ENCODE peak calls at places on chromosomes 4 and X, in seven cellular contexts. N is WERI-Rb-1, S is heart right ventricle, Z is lower leg skin, I is ovary, C is fibroblast of mammary gland, J is mucosa of descending colon. K is an unnamed sample.

GRCh38 chr4:128782875-128783614 is 26.5 kb upstream of the JADE1 start:
- DNase-seq in N (no peak), S (no peak), Z (no peak), I (no peak), C (peak; percentile 82), J (no peak), K (no peak)

GRCh38 chr4:9847971-9848764 is 66.7 kb downstream of the DRD5 start:
- DNase-seq in N (no peak), S (no peak), Z (no peak), I (no peak), C (no peak), J (no peak), K (no peak)

GRCh38 chr4:105709081-105709450 is 482 bp downstream of the GSTCD start:
- DNase-seq in N (peak; percentile 57), S (peak; percentile 8), Z (no peak), I (no peak), C (peak; percentile 15), J (no peak), K (peak; percentile 6)

GRCh38 chrX:134240209-134240608 is 3.2 kb downstream of the CCDC160 start:
- DNase-seq in N (no peak), S (no peak), Z (no peak), I (no peak), C (no peak), J (no peak), K (no peak)

GRCh38 chr4:16705341-16705740 is 193.1 kb downstream of the LDB2 start:
- DNase-seq in N (no peak), S (no peak), Z (no peak), I (no peak), C (no peak), J (no peak), K (no peak)

GRCh38 chr4:182231080-182231479 is 12.1 kb upstream of the TENM3 start:
- DNase-seq in N (no peak), S (no peak), Z (no peak), I (no peak), C (peak; percentile 54), J (no peak), K (no peak)

GRCh38 chr4:114563536-114564315 is 34.9 kb upstream of the UGT8 start:
- DNase-seq in N (no peak), S (no peak), Z (no peak), I (no peak), C (no peak), J (no peak), K (no peak)

GRCh38 chrX:989959-990510 is 222.4 kb downstream of the CRLF2 start:
- DNase-seq in N (peak; percentile 10), S (peak; percentile 78), Z (peak; percentile 91), I (peak; percentile 89), C (peak; percentile 94), J (peak; percentile 88), K (peak; percentile 92)

GRCh38 chr4:25234390-25235367 is 846 bp downstream of the PI4K2B start:
- DNase-seq in N (peak; percentile 35), S (peak; percentile 34), Z (peak; percentile 90), I (peak; percentile 45), C (peak; percentile 87), J (no peak), K (peak; percentile 81)

GRCh38 chr4:3248811-3249661 is at the start of gene MSANTD1:
- DNase-seq in N (no peak), S (no peak), Z (no peak), I (no peak), C (peak; percentile 51), J (peak; percentile 44), K (no peak)
- TF ChIP-seq CTCF in N (no peak), S (no peak), Z (no peak), I (no peak), C (no peak), J (no peak), K (no peak)

GRCh38 chr4:98476891-98477290 is 181.5 kb downstream of the TSPAN5 start:
- DNase-seq in N (no peak), S (no peak), Z (no peak), I (no peak), C (no peak), J (no peak), K (no peak)
- TF ChIP-seq CTCF in N (no peak), S (no peak), Z (no peak), I (no peak), C (no peak), J (no peak), K (no peak)

DNA sequence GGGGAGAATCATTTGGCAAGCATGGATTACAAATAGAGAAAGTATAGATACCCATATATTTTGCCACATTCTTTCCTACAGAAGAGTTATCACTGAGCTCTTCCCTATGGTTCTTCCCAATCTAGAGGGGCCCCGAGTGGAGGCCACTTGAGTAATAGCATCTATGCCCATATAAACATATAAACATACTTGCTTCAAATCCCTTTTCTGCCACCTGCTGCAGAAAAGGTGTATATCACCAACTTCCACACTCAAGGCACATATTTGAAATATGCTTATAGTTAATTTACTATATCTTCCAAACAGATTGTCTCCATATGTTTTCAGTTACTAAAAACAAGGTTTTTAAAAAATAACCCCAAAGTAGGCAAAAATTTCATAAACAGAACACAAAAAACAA is 642.8 kb upstream of the DIPK2B start:
- DNase-seq in N (no peak), S (no peak), Z (no peak), I (no peak), C (no peak), J (no peak), K (no peak)
- TF ChIP-seq CTCF in N (no peak), S (no peak), Z (no peak), I (no peak), C (peak; percentile 5), J (no peak), K (no peak)

GRCh38 chrX:39438603-39439602 is 637.6 kb downstream of the MID1IP1 start:
- DNase-seq in N (peak; percentile 52), S (no peak), Z (no peak), I (no peak), C (no peak), J (no peak), K (no peak)
- TF ChIP-seq CTCF in N (peak; percentile 58), S (no peak), Z (no peak), I (no peak), C (no peak), J (no peak), K (no peak)

DNA sequence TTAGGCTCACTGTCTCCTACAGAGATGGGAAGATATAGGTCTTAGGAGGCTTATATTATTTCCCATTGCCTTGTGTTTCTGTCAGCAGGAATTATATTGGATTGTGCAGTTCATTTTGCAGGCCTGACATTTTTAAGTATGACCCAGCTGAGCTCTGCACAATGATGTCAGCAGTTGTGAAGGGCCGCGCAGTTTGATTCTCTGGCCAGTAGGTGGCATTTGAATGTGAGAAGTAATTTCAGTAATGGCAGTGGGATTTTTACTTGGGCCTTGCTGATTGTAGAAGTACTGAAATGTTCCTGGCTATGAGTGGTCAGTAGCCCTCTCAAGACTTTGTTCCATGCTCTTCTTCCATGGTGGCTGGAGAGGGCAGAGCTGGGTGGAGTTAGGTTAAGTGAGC is 247.2 kb upstream of the MTMR8 start:
- DNase-seq in N (peak; percentile 24), S (no peak), Z (no peak), I (no peak), C (no peak), J (no peak), K (no peak)
- TF ChIP-seq CTCF in N (peak; percentile 59), S (no peak), Z (no peak), I (no peak), C (peak; percentile 28), J (no peak), K (no peak)

GRCh38 chr4:21307709-21308108 is 607.5 kb downstream of the PACRGL start:
- DNase-seq in N (no peak), S (no peak), Z (no peak), I (no peak), C (no peak), J (no peak), K (no peak)

GRCh38 chr4:21304061-21304541 is 603.8 kb downstream of the PACRGL start:
- DNase-seq in N (peak; percentile 57), S (no peak), Z (no peak), I (no peak), C (no peak), J (peak; percentile 33), K (no peak)
- TF ChIP-seq CTCF in N (no peak), S (no peak), Z (no peak), I (no peak), C (no peak), J (no peak), K (no peak)

K was measured in pancreas.